ENCODE peak calls at places on chromosomes 6 and 20, in ten cellular contexts. Y is tibial nerve; U is neural progenitor cell; M is endodermal cell; H is Peyer's patch; J is HCT116; Q is lower lobe of right lung; K is CD8-positive, alpha-beta T cell; R is breast epithelium; F is BE2C. I is an unnamed sample.

GRCh38 chr6:93779086-93779858 is 359.9 kb upstream of the EPHA7 start:
- DNase-seq in M (peak; percentile 64), K (no peak), U (peak; percentile 71), Y (no peak), F (no peak), H (no peak), Q (no peak), R (no peak), J (no peak), I (no peak)

GRCh38 chr20:58557713-58558335 is 42.6 kb upstream of the APCDD1L start:
- DNase-seq in Q (no peak), U (no peak), F (no peak), K (no peak), H (no peak), M (no peak), Y (no peak), J (no peak), R (no peak), I (no peak)

GRCh38 chr6:165439928-165440554 is 130.6 kb upstream of the C6orf118 start:
- DNase-seq in H (no peak), Q (no peak), K (no peak), F (no peak), M (no peak), J (peak; percentile 34), R (no peak), Y (no peak), U (peak; percentile 61), I (no peak)

GRCh38 chr6:158654498-158654897 is 4.6 kb downstream of the SYTL3 start:
- DNase-seq in F (peak; percentile 85), M (peak; percentile 46), R (no peak), H (peak; percentile 78), Y (no peak), K (no peak), U (no peak), J (no peak), Q (peak; percentile 80), I (no peak)

GRCh38 chr20:57618091-57618765 is 2.0 kb downstream of the ZBP1 start:
- DNase-seq in F (no peak), Q (peak; percentile 39), U (no peak), J (peak; percentile 57), K (no peak), M (no peak), Y (no peak), H (peak; percentile 82), R (peak; percentile 57), I (no peak)

GRCh38 chr6:110654096-110654820 is 161.0 kb downstream of the CDK19 start:
- DNase-seq in K (no peak), J (no peak), H (no peak), M (no peak), Q (no peak), U (no peak), F (no peak), R (no peak), Y (no peak), I (no peak)

GRCh38 chr20:45098096-45098773 is 2.7 kb downstream of the KCNS1 start:
- DNase-seq in H (no peak), R (no peak), F (no peak), M (peak; percentile 94), J (no peak), Q (no peak), K (no peak), Y (no peak), U (peak; percentile 75), I (no peak)

GRCh38 chr6:157216570-157216969 is 106.7 kb downstream of the TMEM242 start:
- DNase-seq in M (no peak), J (no peak), F (no peak), U (no peak), Q (no peak), Y (no peak), R (no peak), K (no peak), H (no peak), I (no peak)

GRCh38 chr6:54681987-54682386 is 164.6 kb upstream of the FAM83B start:
- DNase-seq in Q (no peak), Y (no peak), J (peak; percentile 12), U (no peak), K (no peak), R (no peak), F (no peak), H (no peak), M (no peak), I (no peak)

GRCh38 chr6:26431258-26432162 is 8.8 kb upstream of the BTN3A3 start:
- DNase-seq in K (no peak), Y (no peak), H (peak; percentile 52), M (no peak), U (no peak), Q (no peak), J (no peak), F (peak; percentile 25), R (no peak), I (no peak)

GRCh38 chr20:63543733-63544132 is 3.8 kb downstream of the SRMS start:
- DNase-seq in M (no peak), U (no peak), R (no peak), K (no peak), F (no peak), J (no peak), H (no peak), Q (no peak), Y (no peak), I (no peak)

GRCh38 chr20:63541371-63541770 is 4.2 kb upstream of the PTK6 start:
- DNase-seq in K (no peak), F (no peak), Q (no peak), J (no peak), Y (no peak), H (no peak), M (no peak), R (no peak), U (no peak), I (no peak)

GRCh38 chr20:63543131-63543530 is 4.4 kb downstream of the SRMS start:
- DNase-seq in Q (no peak), K (no peak), F (no peak), H (no peak), Y (no peak), U (no peak), J (no peak), M (no peak), R (no peak), I (no peak)

GRCh38 chr20:63542031-63542559 is 4.9 kb upstream of the PTK6 start:
- DNase-seq in F (no peak), Q (no peak), M (no peak), Y (no peak), R (peak; percentile 75), H (peak; percentile 83), J (no peak), K (no peak), U (no peak), I (no peak)

GRCh38 chr20:63542696-63543095 is 4.9 kb downstream of the SRMS start:
- DNase-seq in F (no peak), K (no peak), U (no peak), Q (no peak), R (no peak), J (no peak), H (peak; percentile 86), M (no peak), Y (no peak), I (no peak)
- H3K4me1 ChIP-seq in F (peaks cover 11% of the 10 kb centered on the region), K (peaks cover 10% of the 10 kb centered on the region), U (no peaks in the 10 kb centered on the region), Q (peaks cover 15% of the 10 kb centered on the region), R (peaks cover 2% of the 10 kb centered on the region), J (peaks cover 87% of the 10 kb centered on the region), H (peaks cover 8% of the 10 kb centered on the region), M (no peaks in the 10 kb centered on the region), Y (peaks cover 10% of the 10 kb centered on the region), I (no peaks in the 10 kb centered on the region)

GRCh38 chr20:20003088-20003954 is 13.8 kb upstream of the NAA20 start:
- DNase-seq in Q (no peak), Y (no peak), H (no peak), R (peak; percentile 83), M (no peak), K (no peak), J (no peak), F (no peak), U (no peak), I (no peak)
- H3K4me3 ChIP-seq in Q (peak overlapping the region; percentile 28), Y (peak overlapping the region; percentile 26), H (no peak overlapping the region), R (peak overlapping the region; percentile 35), M (no peak overlapping the region), K (peak overlapping the region; percentile 12), J (no peak overlapping the region), F (no peak overlapping the region), U (no peak overlapping the region), I (peak overlapping the region; percentile 57)

GRCh38 chr6:33607126-33607783 is 13.9 kb upstream of the ITPR3 start:
- DNase-seq in F (no peak), Q (no peak), Y (no peak), M (peak; percentile 58), K (no peak), H (no peak), R (no peak), J (no peak), U (peak; percentile 59), I (no peak)

GRCh38 chr6:33602180-33602579 is 18.9 kb upstream of the ITPR3 start:
- DNase-seq in K (no peak), Y (no peak), Q (no peak), M (no peak), R (no peak), F (no peak), U (no peak), H (no peak), J (no peak), I (no peak)

GRCh38 chr6:33607784-33608161 is 13.3 kb upstream of the ITPR3 start:
- DNase-seq in K (no peak), Q (no peak), U (no peak), H (peak; percentile 80), J (peak; percentile 37), Y (no peak), R (no peak), M (peak; percentile 57), F (no peak), I (no peak)

GRCh38 chr6:33606642-33607041 is 14.5 kb upstream of the ITPR3 start:
- DNase-seq in U (no peak), Y (no peak), J (no peak), M (no peak), H (no peak), K (no peak), R (no peak), Q (no peak), F (no peak), I (no peak)

GRCh38 chr6:33604941-33605854 is 15.9 kb upstream of the ITPR3 start:
- DNase-seq in U (no peak), Q (no peak), H (no peak), K (no peak), J (no peak), M (no peak), F (no peak), Y (no peak), R (no peak), I (no peak)
- TF ChIP-seq CTCF in U (no peak), Q (no peak), H (no peak), K (no peak), J (no peak), M (no peak), F (no peak), Y (no peak), R (no peak), I (no peak)

DNA sequence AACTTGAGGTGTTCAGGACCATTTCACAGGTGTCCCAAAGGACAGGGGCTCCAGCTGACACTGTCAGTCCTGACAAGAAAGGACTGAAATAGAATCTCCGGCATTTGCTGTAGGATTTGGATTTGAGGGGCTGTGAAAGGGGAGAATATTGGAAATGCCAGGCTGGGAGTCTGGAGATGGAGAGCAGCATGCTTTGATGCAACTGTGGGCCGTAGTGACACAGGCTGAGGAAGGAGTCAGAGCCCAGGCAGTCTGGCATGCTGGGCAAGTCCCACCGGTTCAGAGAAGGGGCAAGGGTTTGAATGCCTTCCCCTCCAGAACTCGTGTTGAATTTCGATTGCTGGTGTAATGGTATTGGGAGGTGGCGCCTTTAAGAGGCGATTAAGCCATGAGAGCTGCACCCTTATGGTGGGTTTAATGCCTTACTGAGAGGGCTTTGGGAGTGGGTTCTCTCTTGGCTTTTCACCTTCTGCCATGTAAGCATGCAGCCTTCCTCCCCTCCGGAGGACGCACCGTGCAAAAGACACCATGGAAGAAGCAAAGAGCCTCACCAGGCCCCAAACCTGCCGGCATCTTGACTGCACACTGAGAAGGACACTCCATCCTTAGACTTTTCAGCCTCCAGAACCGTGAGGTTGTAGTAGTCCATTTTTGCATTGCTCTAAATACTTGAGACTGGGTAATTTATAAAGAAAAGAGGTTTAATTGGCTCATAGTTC is 9.4 kb upstream of the PYGB start:
- DNase-seq in R (no peak), J (no peak), U (no peak), Y (no peak), Q (no peak), H (no peak), M (no peak), F (no peak), K (no peak), I (no peak)
- H3K4me1 ChIP-seq in R (peaks cover 8% of the 10 kb centered on the region), J (peaks cover 60% of the 10 kb centered on the region), U (peaks cover 42% of the 10 kb centered on the region), Y (peaks cover 45% of the 10 kb centered on the region), Q (peaks cover 16% of the 10 kb centered on the region), H (no peaks in the 10 kb centered on the region), M (peaks cover 3% of the 10 kb centered on the region), F (peaks cover 8% of the 10 kb centered on the region), K (no peaks in the 10 kb centered on the region), I (peaks cover 57% of the 10 kb centered on the region)